ENCODE peak calls at places on chromosome 9, in nine cellular contexts. U is cardiac fibroblast, O is DMS53, V is SHP77 treated with DMSO at 0.1 percent for 48 hours, K is HT-29, Z is non-pigmented ciliary epithelial cell, S is gastrocnemius medialis, G is activated B cell treated with CpG ODN at 0.5 μM for 24 hours, T is endothelial cell. L is an unnamed sample.
A peak's percentile ranks its signal among the peaks of the same experiment; 100 is the strongest.

GRCh38 chr9:100111235-100111634 is 12.2 kb downstream of the INVS start:
- DNase-seq in G (no peak), U (peak; percentile 98), V (no peak), Z (peak; percentile 95), K (no peak), T (no peak), O (no peak), S (peak; percentile 92), L (no peak)

GRCh38 chr9:35844628-35845301 is 15.7 kb downstream of the TMEM8B start:
- DNase-seq in O (peak; percentile 30), U (peak; percentile 94), K (peak; percentile 83), Z (peak; percentile 67), G (no peak), V (no peak), S (no peak), T (no peak), L (peak; percentile 52)

GRCh38 chr9:7491641-7492040 is 307.9 kb downstream of the DMAC1 start:
- DNase-seq in S (no peak), O (no peak), V (no peak), G (no peak), Z (no peak), K (no peak), U (no peak), T (no peak), L (no peak)

GRCh38 chr9:111036946-111037743 is 1.1 kb downstream of the LPAR1 start:
- DNase-seq in O (peak; percentile 41), V (no peak), T (no peak), S (no peak), K (no peak), G (no peak), Z (no peak), U (peak; percentile 53), L (no peak)

GRCh38 chr9:86279839-86280238 is 2.5 kb downstream of the ISCA1 start:
- DNase-seq in U (no peak), O (no peak), G (no peak), Z (no peak), K (no peak), V (no peak), T (no peak), S (no peak), L (no peak)

GRCh38 chr9:127904888-127905728 is 5.7 kb upstream of the ST6GALNAC6 start:
- DNase-seq in K (no peak), V (no peak), U (no peak), Z (no peak), S (no peak), O (no peak), T (no peak), G (peak; percentile 39), L (no peak)

GRCh38 chr9:36134761-36135505 is 1.6 kb upstream of the GLIPR2 start:
- DNase-seq in K (no peak), Z (no peak), T (no peak), O (no peak), U (no peak), S (no peak), G (no peak), V (no peak), L (no peak)

GRCh38 chr9:70747335-70747734 is 332.9 kb upstream of the KLF9 start:
- DNase-seq in G (no peak), O (no peak), U (peak; percentile 21), T (no peak), V (no peak), S (no peak), Z (peak; percentile 24), K (no peak), L (no peak)

GRCh38 chr9:128902351-128903078 is 18.3 kb upstream of the PHYHD1 start:
- DNase-seq in V (no peak), G (peak; percentile 56), K (peak; percentile 79), S (no peak), T (no peak), O (no peak), U (no peak), Z (no peak), L (peak; percentile 41)

GRCh38 chr9:131282688-131283422 is 6.5 kb upstream of the FAM78A start:
- DNase-seq in V (no peak), T (peak; percentile 54), O (no peak), S (peak; percentile 87), K (no peak), Z (no peak), U (no peak), G (no peak), L (no peak)

GRCh38 chr9:7980691-7981289 is 181.2 kb upstream of the DMAC1 start:
- DNase-seq in V (peak; percentile 2), Z (no peak), O (peak; percentile 15), K (no peak), U (no peak), T (no peak), S (no peak), G (no peak), L (no peak)

GRCh38 chr9:117636681-117637080 is 67.5 kb upstream of the TLR4 start:
- DNase-seq in S (no peak), G (no peak), U (no peak), K (no peak), T (no peak), V (no peak), O (no peak), Z (no peak), L (no peak)

GRCh38 chr9:13648676-13649075 is 369.2 kb upstream of the MPDZ start:
- DNase-seq in O (no peak), V (no peak), T (no peak), U (no peak), S (no peak), K (no peak), Z (no peak), G (no peak), L (peak; percentile 3)

GRCh38 chr9:107707419-107707837 is 217.9 kb upstream of the KLF4 start:
- DNase-seq in S (no peak), O (no peak), V (no peak), K (no peak), T (no peak), G (no peak), Z (peak; percentile 94), U (peak; percentile 96), L (no peak)

GRCh38 chr9:22257026-22257425 is 189.6 kb upstream of the DMRTA1 start:
- DNase-seq in Z (no peak), G (no peak), U (no peak), S (no peak), O (no peak), V (no peak), K (no peak), T (no peak), L (no peak)

GRCh38 chr9:92671323-92671722 is 1.4 kb upstream of the IPPK start:
- DNase-seq in S (no peak), O (peak; percentile 27), U (peak; percentile 84), K (peak; percentile 7), G (no peak), V (peak; percentile 15), Z (peak; percentile 62), T (no peak), L (peak; percentile 76)

GRCh38 chr9:37187713-37188439 is 67.5 kb downstream of the ZCCHC7 start:
- DNase-seq in V (no peak), K (no peak), O (no peak), Z (peak; percentile 14), T (no peak), S (no peak), G (no peak), U (no peak), L (no peak)

GRCh38 chr9:124077915-124078572 is 66.5 kb downstream of the LHX2 start:
- DNase-seq in K (no peak), G (no peak), V (no peak), Z (no peak), O (peak; percentile 65), T (no peak), S (peak; percentile 23), U (peak; percentile 9), L (peak; percentile 45)

GRCh38 chr9:79551999-79552398 is 19.8 kb upstream of the TLE4 start:
- DNase-seq in U (no peak), V (no peak), O (no peak), S (no peak), G (no peak), K (no peak), T (no peak), Z (no peak), L (no peak)

GRCh38 chr9:70602364-70603019 is 188.0 kb upstream of the KLF9 start:
- DNase-seq in V (no peak), Z (peak; percentile 73), S (peak; percentile 71), G (no peak), T (peak; percentile 49), U (peak; percentile 95), O (peak; percentile 79), K (peak; percentile 72), L (peak; percentile 41)

GRCh38 chr9:130417602-130418001 is 27.2 kb upstream of the ASS1 start:
- DNase-seq in Z (no peak), K (no peak), G (no peak), O (peak; percentile 48), V (no peak), T (no peak), S (no peak), U (no peak), L (no peak)

GRCh38 chr9:6852243-6852963 is 94.6 kb downstream of the KDM4C start:
- DNase-seq in K (no peak), U (peak; percentile 50), T (no peak), Z (no peak), V (no peak), S (no peak), G (no peak), O (no peak), L (no peak)

GRCh38 chr9:110058304-110058953 is 149.5 kb downstream of the C9orf152 start:
- DNase-seq in T (peak; percentile 61), Z (no peak), G (no peak), U (peak; percentile 71), K (peak; percentile 76), O (peak; percentile 85), V (peak; percentile 28), S (peak; percentile 35), L (peak; percentile 63)

GRCh38 chr9:14511452-14511851 is 181.8 kb downstream of the ZDHHC21 start:
- DNase-seq in V (no peak), U (no peak), K (no peak), Z (peak; percentile 1), O (no peak), S (no peak), G (no peak), T (no peak), L (no peak)

GRCh38 chr9:71592400-71592799 is 175.9 kb downstream of the CEMIP2 start:
- DNase-seq in V (no peak), T (no peak), U (no peak), Z (no peak), O (no peak), K (no peak), G (no peak), S (no peak), L (no peak)

GRCh38 chr9:97873877-97874276 is 20.9 kb downstream of the FOXE1 start:
- DNase-seq in Z (no peak), G (no peak), U (peak; percentile 42), V (no peak), K (peak; percentile 11), O (peak; percentile 68), T (no peak), S (no peak), L (peak; percentile 18)